ENCODE peak calls at places on chromosomes 13 and 19, in six cellular contexts. One of them, this sample, is unnamed.

GRCh38 chr13:97826421-97826965 is 127.0 kb upstream of the IPO5 start:
- DNase-seq in trophoblast cell: peak
- DNase-seq in H1: no peak
- DNase-seq in IMR-90: no peak
- DNase-seq in H9: no peak
- DNase-seq in mesenchymal stem cell: no peak
- DNase-seq in this sample: no peak

GRCh38 chr13:77779461-77780272 is 82.2 kb downstream of the SLAIN1 start:
- DNase-seq in trophoblast cell: peak
- DNase-seq in IMR-90: peak
- DNase-seq in H9: no peak
- DNase-seq in H1: no peak
- DNase-seq in mesenchymal stem cell: peak
- DNase-seq in this sample: peak

GRCh38 chr13:33490461-33491327 is 205.1 kb upstream of the STARD13 start:
- DNase-seq in mesenchymal stem cell: no peak
- DNase-seq in H9: peak
- DNase-seq in H1: peak
- DNase-seq in trophoblast cell: no peak
- DNase-seq in IMR-90: no peak
- DNase-seq in this sample: peak

GRCh38 chr13:59643239-59643865 is 520.4 kb downstream of the DIAPH3 start:
- DNase-seq in H9: no peak
- DNase-seq in IMR-90: no peak
- DNase-seq in H1: no peak
- DNase-seq in trophoblast cell: no peak
- DNase-seq in mesenchymal stem cell: no peak
- DNase-seq in this sample: no peak

GRCh38 chr13:112068531-112069062 is 1.6 kb downstream of the SOX1 start:
- DNase-seq in H9: no peak
- DNase-seq in mesenchymal stem cell: no peak
- DNase-seq in trophoblast cell: no peak
- DNase-seq in IMR-90: no peak
- DNase-seq in H1: peak
- DNase-seq in this sample: no peak

GRCh38 chr13:65889368-65889767 is 1340.8 kb downstream of the PCDH9 start:
- DNase-seq in H9: no peak
- DNase-seq in IMR-90: peak
- DNase-seq in mesenchymal stem cell: peak
- DNase-seq in trophoblast cell: no peak
- DNase-seq in H1: no peak
- DNase-seq in this sample: no peak

GRCh38 chr19:43329989-43330388 is 23.5 kb upstream of the CD177 start:
- DNase-seq in trophoblast cell: no peak
- DNase-seq in IMR-90: no peak
- DNase-seq in H9: no peak
- DNase-seq in H1: no peak
- DNase-seq in mesenchymal stem cell: no peak
- DNase-seq in this sample: no peak

GRCh38 chr19:41535029-41535622 is 40.8 kb upstream of the CEACAM21 start:
- DNase-seq in mesenchymal stem cell: no peak
- DNase-seq in H9: no peak
- DNase-seq in trophoblast cell: no peak
- DNase-seq in IMR-90: no peak
- DNase-seq in H1: no peak
- DNase-seq in this sample: no peak

GRCh38 chr13:28744091-28744536 is 25.3 kb upstream of the SLC46A3 start:
- DNase-seq in H9: peak
- DNase-seq in H1: peak
- DNase-seq in IMR-90: peak
- DNase-seq in trophoblast cell: peak
- DNase-seq in mesenchymal stem cell: peak
- DNase-seq in this sample: no peak

GRCh38 chr19:4913996-4914735 is 4.9 kb downstream of the UHRF1 start:
- DNase-seq in trophoblast cell: no peak
- DNase-seq in mesenchymal stem cell: peak
- DNase-seq in IMR-90: peak
- DNase-seq in H1: no peak
- DNase-seq in H9: no peak
- DNase-seq in this sample: no peak

GRCh38 chr13:112880221-112880641 is 88.8 kb upstream of the MCF2L start:
- DNase-seq in trophoblast cell: no peak
- DNase-seq in H1: no peak
- DNase-seq in H9: no peak
- DNase-seq in IMR-90: no peak
- DNase-seq in mesenchymal stem cell: no peak
- DNase-seq in this sample: no peak

GRCh38 chr13:61136101-61136500 is 279.5 kb downstream of the PCDH20 start:
- DNase-seq in mesenchymal stem cell: no peak
- DNase-seq in H1: no peak
- DNase-seq in IMR-90: no peak
- DNase-seq in trophoblast cell: no peak
- DNase-seq in H9: no peak
- DNase-seq in this sample: no peak

GRCh38 chr13:97116754-97117153 is 105.4 kb upstream of the MBNL2 start:
- DNase-seq in mesenchymal stem cell: peak
- DNase-seq in IMR-90: peak
- DNase-seq in trophoblast cell: no peak
- DNase-seq in H9: no peak
- DNase-seq in H1: no peak
- DNase-seq in this sample: no peak

GRCh38 chr13:77674802-77675201 is 22.7 kb upstream of the SLAIN1 start:
- DNase-seq in H9: no peak
- DNase-seq in mesenchymal stem cell: no peak
- DNase-seq in H1: no peak
- DNase-seq in IMR-90: no peak
- DNase-seq in trophoblast cell: no peak
- DNase-seq in this sample: no peak

GRCh38 chr13:34164585-34164984 is 346.6 kb downstream of the RFC3 start:
- DNase-seq in IMR-90: no peak
- DNase-seq in H9: no peak
- DNase-seq in H1: no peak
- DNase-seq in trophoblast cell: peak
- DNase-seq in mesenchymal stem cell: no peak
- DNase-seq in this sample: peak

GRCh38 chr19:1047696-1048147 is 7.8 kb downstream of the ABCA7 start:
- DNase-seq in H9: peak
- DNase-seq in mesenchymal stem cell: no peak
- DNase-seq in IMR-90: no peak
- DNase-seq in trophoblast cell: no peak
- DNase-seq in H1: peak
- DNase-seq in this sample: no peak

GRCh38 chr13:40637644-40638043 is 28.8 kb downstream of the FOXO1 start:
- DNase-seq in trophoblast cell: no peak
- DNase-seq in mesenchymal stem cell: peak
- DNase-seq in H1: no peak
- DNase-seq in IMR-90: no peak
- DNase-seq in H9: no peak
- DNase-seq in this sample: no peak

GRCh38 chr13:21637296-21637695 is 33.3 kb upstream of the MICU2 start:
- DNase-seq in IMR-90: peak
- DNase-seq in H9: no peak
- DNase-seq in H1: no peak
- DNase-seq in mesenchymal stem cell: no peak
- DNase-seq in trophoblast cell: no peak
- DNase-seq in this sample: no peak

GRCh38 chr13:99856021-99856420 is 115.5 kb downstream of the ZIC5 start:
- DNase-seq in H9: no peak
- DNase-seq in mesenchymal stem cell: no peak
- DNase-seq in H1: no peak
- DNase-seq in IMR-90: no peak
- DNase-seq in trophoblast cell: no peak
- DNase-seq in this sample: no peak
- H3K14ac ChIP-seq in H9: no peak
- H3K14ac ChIP-seq in mesenchymal stem cell: no peak
- H3K14ac ChIP-seq in H1: no peak
- H3K14ac ChIP-seq in IMR-90: no peak
- H3K14ac ChIP-seq in trophoblast cell: no peak
- H3K14ac ChIP-seq in this sample: no peak

GRCh38 chr19:46714523-46715106 is 2.3 kb downstream of the PRKD2 start:
- DNase-seq in trophoblast cell: no peak
- DNase-seq in mesenchymal stem cell: peak
- DNase-seq in IMR-90: no peak
- DNase-seq in H1: peak
- DNase-seq in H9: no peak
- DNase-seq in this sample: no peak
- H4K8ac ChIP-seq in trophoblast cell: peak
- H4K8ac ChIP-seq in mesenchymal stem cell: peak
- H4K8ac ChIP-seq in IMR-90: peak
- H4K8ac ChIP-seq in H1: no peak
- H4K8ac ChIP-seq in H9: no peak
- H4K8ac ChIP-seq in this sample: no peak

GRCh38 chr13:25678398-25678797 is 306.6 kb downstream of the ATP8A2 start:
- DNase-seq in H9: peak
- DNase-seq in H1: no peak
- DNase-seq in trophoblast cell: no peak
- DNase-seq in mesenchymal stem cell: no peak
- DNase-seq in IMR-90: no peak
- DNase-seq in this sample: no peak
- H3K14ac ChIP-seq in H9: no peak
- H3K14ac ChIP-seq in H1: no peak
- H3K14ac ChIP-seq in trophoblast cell: no peak
- H3K14ac ChIP-seq in mesenchymal stem cell: no peak
- H3K14ac ChIP-seq in IMR-90: no peak
- H3K14ac ChIP-seq in this sample: no peak

GRCh38 chr19:55476100-55476775 is at the start of gene ZNF628:
- DNase-seq in trophoblast cell: peak
- DNase-seq in mesenchymal stem cell: peak
- DNase-seq in H9: peak
- DNase-seq in H1: peak
- DNase-seq in IMR-90: peak
- DNase-seq in this sample: peak
- H4K8ac ChIP-seq in trophoblast cell: peak
- H4K8ac ChIP-seq in mesenchymal stem cell: peak
- H4K8ac ChIP-seq in H9: no peak
- H4K8ac ChIP-seq in H1: peak
- H4K8ac ChIP-seq in IMR-90: peak
- H4K8ac ChIP-seq in this sample: peak

DNA sequence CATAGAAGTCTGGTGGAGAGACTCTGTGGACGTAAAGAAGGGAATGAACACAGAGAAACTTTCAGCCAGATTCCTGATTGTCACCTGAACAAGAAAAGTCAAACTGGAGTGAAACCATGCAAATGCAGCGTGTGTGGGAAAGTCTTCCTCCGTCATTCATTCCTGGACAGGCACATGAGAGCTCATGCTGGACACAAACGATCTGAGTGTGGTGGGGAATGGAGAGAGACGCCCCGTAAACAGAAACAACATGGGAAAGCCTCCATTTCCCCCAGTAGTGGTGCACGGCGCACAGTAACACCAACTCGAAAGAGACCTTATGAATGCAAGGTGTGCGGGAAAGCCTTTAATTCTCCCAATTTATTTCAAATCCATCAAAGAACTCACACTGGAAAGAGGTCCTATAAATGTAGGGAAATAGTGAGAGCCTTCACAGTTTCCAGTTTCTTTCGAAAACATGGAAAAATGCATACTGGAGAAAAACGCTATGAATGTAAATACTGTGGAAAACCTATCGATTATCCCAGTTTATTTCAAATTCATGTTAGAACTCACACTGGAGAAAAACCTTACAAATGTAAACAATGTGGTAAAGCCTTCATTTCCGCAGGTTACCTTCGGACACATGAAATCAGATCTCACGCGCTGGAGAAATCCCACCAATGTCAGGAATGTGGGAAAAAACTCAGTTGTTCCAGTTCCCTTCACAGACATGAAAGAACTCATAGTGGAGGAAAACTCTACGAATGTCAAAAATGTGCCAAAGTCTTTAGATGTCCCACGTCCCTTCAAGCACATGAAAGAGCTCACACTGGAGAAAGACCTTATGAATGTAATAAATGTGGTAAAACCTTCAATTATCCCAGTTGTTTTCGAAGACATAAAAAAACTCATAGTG is 10.8 kb downstream of the ZNF101 start:
- DNase-seq in IMR-90: no peak
- DNase-seq in H1: no peak
- DNase-seq in trophoblast cell: peak
- DNase-seq in H9: no peak
- DNase-seq in mesenchymal stem cell: no peak
- DNase-seq in this sample: no peak
- H3K14ac ChIP-seq in IMR-90: no peak
- H3K14ac ChIP-seq in H1: no peak
- H3K14ac ChIP-seq in trophoblast cell: no peak
- H3K14ac ChIP-seq in H9: no peak
- H3K14ac ChIP-seq in mesenchymal stem cell: no peak
- H3K14ac ChIP-seq in this sample: no peak